ENCODE peak calls at places on chromosomes 16 and 17, in ten cellular contexts. Y is GM04504; B is effector memory CD4-positive, alpha-beta T cell; W is right cardiac atrium; H is MCF 10A; O is naive thymus-derived CD8-positive, alpha-beta T cell; J is HAP-1; R is HT-29; G is effector CD4-positive, alpha-beta T cell; T is stimulated activated CD4-positive, alpha-beta T cell treated with anti-CD3 and anti-CD28 coated beads, Interleukin-4, amount 100 ng/mL, for 24 hours. L is an unnamed sample.
A peak's percentile ranks its signal among the peaks of the same experiment; 100 is the strongest.

GRCh38 chr16:63735456-63735855 is 1386.4 kb downstream of the CDH11 start:
- DNase-seq in Y (no peak), J (no peak), O (no peak), T (no peak), R (no peak), W (no peak), H (no peak), B (no peak), G (no peak), L (no peak)

GRCh38 chr17:32350662-32351418 is 883 bp downstream of the ZNF207 start:
- DNase-seq in R (peak; percentile 80), Y (peak; percentile 39), T (peak; percentile 51), J (peak; percentile 44), H (peak; percentile 73), O (peak; percentile 26), B (peak; percentile 52), W (peak; percentile 51), G (peak; percentile 43), L (peak; percentile 38)

GRCh38 chr16:2016407-2016922 is 3.1 kb upstream of the NPW start:
- DNase-seq in Y (no peak), T (no peak), O (no peak), H (no peak), R (no peak), B (no peak), G (no peak), J (no peak), W (peak; percentile 56), L (no peak)

GRCh38 chr17:15955793-15956541 is 11.0 kb downstream of the ADORA2B start:
- DNase-seq in W (no peak), J (peak; percentile 15), O (no peak), R (no peak), B (no peak), T (no peak), H (no peak), Y (no peak), G (no peak), L (no peak)

GRCh38 chr17:60415146-60415545 is 7.1 kb upstream of the CHCT1 start:
- DNase-seq in B (no peak), R (no peak), H (no peak), Y (no peak), J (no peak), G (no peak), O (no peak), T (no peak), W (no peak), L (no peak)

GRCh38 chr17:80917716-80918560 is 73.7 kb upstream of the CHMP6 start:
- DNase-seq in O (no peak), H (no peak), R (no peak), G (no peak), B (no peak), Y (no peak), T (no peak), W (no peak), J (no peak), L (no peak)

GRCh38 chr16:11306997-11307638 is 26.0 kb upstream of the PRM1 start:
- DNase-seq in O (no peak), T (no peak), H (peak; percentile 53), J (no peak), R (no peak), B (no peak), Y (no peak), G (no peak), W (no peak), L (no peak)

GRCh38 chr17:16935241-16935663 is 36.7 kb downstream of the TNFRSF13B start:
- DNase-seq in T (no peak), O (peak; percentile 14), Y (no peak), W (no peak), H (no peak), J (no peak), R (no peak), G (no peak), B (no peak), L (no peak)

GRCh38 chr17:45147102-45147580 is 1.1 kb upstream of the HEXIM1 start:
- DNase-seq in G (no peak), Y (peak; percentile 40), R (peak; percentile 66), O (no peak), T (no peak), B (peak; percentile 63), J (peak; percentile 68), H (no peak), W (no peak), L (peak; percentile 55)

GRCh38 chr16:73015612-73016487 is 32.1 kb downstream of the ZFHX3 start:
- DNase-seq in B (no peak), H (peak; percentile 95), T (no peak), J (no peak), R (peak; percentile 72), Y (no peak), W (no peak), O (no peak), G (no peak), L (no peak)

GRCh38 chr17:48175692-48176450 is 68.3 kb downstream of the SNX11 start:
- DNase-seq in O (no peak), G (no peak), R (no peak), B (no peak), J (no peak), T (no peak), W (no peak), H (no peak), Y (peak; percentile 15), L (peak; percentile 64)

GRCh38 chr17:28133562-28133970 is 91.1 kb downstream of the NLK start:
- DNase-seq in Y (peak; percentile 28), H (peak; percentile 3), G (no peak), T (no peak), B (no peak), J (no peak), O (no peak), W (no peak), R (no peak), L (peak; percentile 27)

GRCh38 chr16:48373258-48374050 is 11.8 kb downstream of the SIAH1 start:
- DNase-seq in J (no peak), O (no peak), B (no peak), H (no peak), W (no peak), G (no peak), T (no peak), Y (no peak), R (no peak), L (no peak)

GRCh38 chr17:76351526-76352071 is 2.1 kb downstream of the PRPSAP1 start:
- DNase-seq in H (no peak), Y (no peak), B (no peak), R (no peak), W (no peak), G (no peak), O (no peak), T (no peak), J (no peak), L (no peak)

GRCh38 chr16:21277927-21278706 is at the start of gene CRYM:
- DNase-seq in Y (no peak), O (peak; percentile 35), W (peak; percentile 88), G (peak; percentile 9), T (peak; percentile 47), H (no peak), J (peak; percentile 55), R (peak; percentile 70), B (peak; percentile 2), L (no peak)

GRCh38 chr17:81482673-81483072 is 29.9 kb downstream of the ACTG1 start:
- DNase-seq in Y (no peak), T (no peak), G (no peak), H (no peak), O (no peak), W (no peak), R (no peak), J (no peak), B (no peak), L (no peak)

GRCh38 chr16:11743308-11744074 is 834 bp upstream of the TXNDC11 start:
- DNase-seq in O (peak; percentile 20), J (no peak), R (peak; percentile 30), T (peak; percentile 16), B (peak; percentile 15), H (peak; percentile 85), Y (peak; percentile 26), G (peak; percentile 5), W (peak; percentile 68), L (peak; percentile 44)

GRCh38 chr17:50638572-50638850 is 3.8 kb downstream of the ABCC3 start:
- DNase-seq in J (no peak), O (no peak), Y (peak; percentile 39), G (no peak), B (no peak), R (peak; percentile 61), H (no peak), W (no peak), T (no peak), L (no peak)

GRCh38 chr17:65531508-65532431 is 29.7 kb downstream of the AXIN2 start:
- DNase-seq in G (no peak), Y (no peak), J (peak; percentile 62), B (no peak), W (peak; percentile 88), R (no peak), O (no peak), T (no peak), H (no peak), L (no peak)

GRCh38 chr17:47870042-47870441 is 19.1 kb upstream of the SP6 start:
- DNase-seq in W (no peak), J (no peak), G (no peak), B (no peak), H (no peak), R (no peak), T (no peak), Y (no peak), O (no peak), L (no peak)

GRCh38 chr17:48010193-48010592 is 27.4 kb downstream of the COPZ2 start:
- DNase-seq in T (no peak), O (no peak), B (no peak), Y (no peak), W (no peak), J (no peak), H (no peak), G (no peak), R (no peak), L (no peak)

GRCh38 chr17:9668532-9668931 is 23.2 kb downstream of the USP43 start:
- DNase-seq in T (no peak), H (peak; percentile 91), G (no peak), W (no peak), J (no peak), B (no peak), R (no peak), Y (no peak), O (no peak), L (peak; percentile 92)